ENCODE peak calls at places on chromosomes 6 and 20, in four cellular contexts. F is neuronal stem cell, A is GM06990, K is MV-4-11. S is an unnamed sample.

GRCh38 chr6:20092071-20092566 is 120.2 kb downstream of the MBOAT1 start:
- DNase-seq in F (peak), K (peak), A (peak), S (peak)

GRCh38 chr20:14142171-14142570 is 146.9 kb downstream of the MACROD2 start:
- DNase-seq in A (no peak), F (peak), K (no peak), S (no peak)

GRCh38 chr20:63219447-63219821 is 3.5 kb upstream of the YTHDF1 start:
- DNase-seq in A (no peak), K (no peak), F (no peak), S (no peak)

GRCh38 chr20:63208346-63208924 is 7.5 kb downstream of the YTHDF1 start:
- DNase-seq in K (peak), F (no peak), A (no peak), S (no peak)

GRCh38 chr20:22672191-22672590 is 87.8 kb upstream of the FOXA2 start:
- DNase-seq in F (no peak), K (no peak), A (no peak), S (no peak)

GRCh38 chr6:38488876-38489275 is 150.9 kb downstream of the BTBD9 start:
- DNase-seq in F (no peak), K (no peak), A (no peak), S (no peak)

GRCh38 chr20:19815553-19815991 is 57.5 kb downstream of the RIN2 start:
- DNase-seq in F (no peak), A (peak), K (peak), S (peak)

GRCh38 chr6:101832371-101832770 is 438.9 kb downstream of the GRIK2 start:
- DNase-seq in F (no peak), A (no peak), K (no peak), S (no peak)

GRCh38 chr6:87684895-87685654 is 17.0 kb downstream of the AKIRIN2 start:
- DNase-seq in A (no peak), F (no peak), K (no peak), S (no peak)

GRCh38 chr6:154445417-154445816 is 65.1 kb downstream of the CNKSR3 start:
- DNase-seq in K (no peak), A (no peak), F (no peak), S (no peak)

GRCh38 chr20:44092551-44093248 is 94.3 kb downstream of the JPH2 start:
- DNase-seq in A (no peak), F (peak), K (peak), S (no peak)

GRCh38 chr20:23937303-23938117 is 51.1 kb downstream of the GGTLC1 start:
- DNase-seq in A (no peak), K (peak), F (peak), S (no peak)